ENCODE peak calls at places on chromosomes 3 and 15, in five cellular contexts. S, C, W, Y and Z are unnamed samples.

GRCh38 chr15:99925661-99926461 is 192.6 kb upstream of the LYSMD4 start:
- DNase-seq in W (peak; percentile 65), C (peak; percentile 92), Y (peak; percentile 35), S (peak; percentile 66), Z (peak; percentile 57)

GRCh38 chr15:74420193-74420905 is 13.4 kb downstream of the SEMA7A start:
- DNase-seq in C (no peak), W (no peak), S (no peak), Y (no peak), Z (peak; percentile 90)

GRCh38 chr3:134985841-134986520 is 190.9 kb downstream of the EPHB1 start:
- DNase-seq in C (no peak), Y (no peak), S (no peak), W (no peak), Z (no peak)

GRCh38 chr3:157914882-157915281 is 191.3 kb downstream of the SHOX2 start:
- DNase-seq in S (no peak), Y (no peak), C (no peak), W (no peak), Z (no peak)

GRCh38 chr3:15685927-15686326 is 84.4 kb downstream of the BTD start:
- DNase-seq in Y (no peak), W (no peak), C (no peak), S (no peak), Z (no peak)

GRCh38 chr3:115040673-115041286 is 106.3 kb downstream of the ZBTB20 start:
- DNase-seq in C (no peak), W (no peak), Y (no peak), S (peak; percentile 21), Z (no peak)

GRCh38 chr15:47461560-47462175 is 255.6 kb upstream of the SEMA6D start:
- DNase-seq in W (no peak), S (no peak), Y (no peak), C (no peak), Z (no peak)

GRCh38 chr3:127354761-127355160 is 66.9 kb upstream of the PRR20G start:
- DNase-seq in Y (no peak), S (no peak), C (no peak), W (no peak), Z (no peak)

GRCh38 chr3:177932750-177933660 is 603.2 kb upstream of the KCNMB2 start:
- DNase-seq in W (no peak), Y (no peak), C (no peak), S (no peak), Z (no peak)

GRCh38 chr3:16124636-16125035 is 49.8 kb upstream of the GALNT15 start:
- DNase-seq in W (no peak), C (no peak), S (no peak), Y (no peak), Z (no peak)

GRCh38 chr3:126679831-126680677 is 24.0 kb upstream of the CHCHD6 start:
- DNase-seq in W (no peak), C (no peak), S (no peak), Y (no peak), Z (no peak)

GRCh38 chr15:33160054-33160453 is 34.5 kb downstream of the FMN1 start:
- DNase-seq in C (no peak), Y (no peak), W (no peak), S (no peak), Z (no peak)

GRCh38 chr3:148309390-148310035 is 388.2 kb upstream of the AGTR1 start:
- DNase-seq in Y (no peak), C (no peak), W (no peak), S (no peak), Z (peak; percentile 32)

GRCh38 chr3:69776926-69777581 is 37.8 kb downstream of the MITF start:
- DNase-seq in Y (no peak), C (no peak), W (no peak), S (no peak), Z (no peak)

GRCh38 chr3:121152573-121152972 is 244.6 kb downstream of the STXBP5L start:
- DNase-seq in Y (no peak), C (no peak), S (no peak), W (no peak), Z (no peak)

GRCh38 chr3:168655591-168655990 is 559.9 kb upstream of the GOLIM4 start:
- DNase-seq in S (no peak), W (no peak), Y (no peak), C (no peak), Z (no peak)

GRCh38 chr15:52256930-52257733 is 38.5 kb downstream of the MYO5C start:
- DNase-seq in Y (no peak), W (no peak), C (no peak), S (no peak), Z (no peak)

GRCh38 chr3:178451799-178452198 is 84.4 kb upstream of the KCNMB2 start:
- DNase-seq in Y (no peak), S (no peak), C (no peak), W (no peak), Z (no peak)

GRCh38 chr3:186983372-186984058 is 53.2 kb downstream of the ST6GAL1 start:
- DNase-seq in S (no peak), C (no peak), Y (no peak), W (no peak), Z (no peak)

GRCh38 chr3:17634201-17634600 is 108.2 kb downstream of the TBC1D5 start:
- DNase-seq in Y (no peak), C (no peak), W (no peak), S (no peak), Z (no peak)

GRCh38 chr15:93052090-93052892 is 36.7 kb downstream of the RGMA start:
- DNase-seq in W (no peak), Y (no peak), S (no peak), C (no peak), Z (no peak)

GRCh38 chr15:90388462-90389182 is 580 bp downstream of the IQGAP1 start:
- DNase-seq in Y (peak; percentile 52), S (peak; percentile 71), C (peak; percentile 91), W (peak; percentile 80), Z (peak; percentile 76)

GRCh38 chr3:42680806-42681205 is 4.5 kb upstream of the KLHL40 start:
- DNase-seq in C (no peak), Y (no peak), S (no peak), W (no peak), Z (no peak)

GRCh38 chr15:67030036-67030762 is 35.2 kb upstream of the SMAD3 start:
- DNase-seq in W (no peak), S (no peak), C (no peak), Y (no peak), Z (no peak)

GRCh38 chr3:126310816-126311215 is 46.4 kb downstream of the KLF15 start:
- DNase-seq in S (no peak), W (no peak), Y (no peak), C (peak; percentile 65), Z (no peak)

GRCh38 chr15:26235148-26235769 is 372.1 kb upstream of the ATP10A start:
- DNase-seq in Y (no peak), W (no peak), S (no peak), C (no peak), Z (no peak)

GRCh38 chr15:49135893-49136292 is 19.5 kb downstream of the COPS2 start:
- DNase-seq in W (no peak), C (no peak), Y (no peak), S (no peak), Z (no peak)

GRCh38 chr15:59170295-59170881 is 36.3 kb upstream of the LDHAL6B start:
- DNase-seq in W (peak; percentile 58), Y (no peak), S (peak; percentile 41), C (peak; percentile 94), Z (peak; percentile 67)

GRCh38 chr15:90231028-90232017 is 2.4 kb downstream of the CIB1 start:
- DNase-seq in W (no peak), C (peak; percentile 80), S (no peak), Y (peak; percentile 91), Z (peak; percentile 75)

GRCh38 chr3:71046791-71047190 is 536.7 kb downstream of the FOXP1 start:
- DNase-seq in C (no peak), W (no peak), Y (no peak), S (no peak), Z (no peak)

GRCh38 chr3:171525437-171525836 is 65.2 kb upstream of the TNIK start:
- DNase-seq in W (no peak), S (no peak), Y (no peak), C (no peak), Z (no peak)

GRCh38 chr3:110773413-110773954 is 298.1 kb upstream of the NECTIN3 start:
- DNase-seq in W (no peak), C (no peak), S (no peak), Y (no peak), Z (no peak)

GRCh38 chr3:74561881-74562280 is 52.6 kb downstream of the CNTN3 start:
- DNase-seq in Y (no peak), C (no peak), W (no peak), S (no peak), Z (no peak)

GRCh38 chr15:73965094-73965729 is 26.9 kb downstream of the STOML1 start:
- DNase-seq in C (peak; percentile 71), Y (no peak), W (no peak), S (no peak), Z (peak; percentile 12)

GRCh38 chr3:37892917-37893595 is 31.4 kb downstream of the CTDSPL start:
- DNase-seq in S (peak; percentile 47), C (peak; percentile 92), Y (no peak), W (peak; percentile 43), Z (peak; percentile 58)

DNA sequence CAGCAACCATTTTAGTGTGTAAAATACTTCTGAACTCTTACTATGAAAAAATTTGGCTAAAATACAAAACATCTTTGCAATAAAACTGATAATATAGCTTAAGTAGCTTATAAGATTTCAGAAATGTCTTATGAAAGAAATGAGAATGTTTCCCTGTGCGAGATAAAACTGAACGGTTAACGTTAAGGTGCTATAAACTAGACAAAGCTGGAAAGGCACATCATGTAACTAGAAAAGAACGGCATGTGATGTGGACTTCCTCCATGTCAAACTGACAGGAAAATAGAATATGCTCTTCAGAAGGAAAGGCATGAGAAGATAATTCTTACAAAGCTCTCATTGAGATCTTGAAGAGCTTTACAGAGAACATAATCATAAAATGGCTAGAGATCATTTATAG is 36.5 kb downstream of the NCK1 start:
- DNase-seq in Y (no peak), S (no peak), W (no peak), C (no peak), Z (no peak)
- H3K27ac ChIP-seq in Y (no peak overlapping the region), S (peak overlapping the region; percentile 52), W (no peak overlapping the region), C (no peak overlapping the region), Z (no peak overlapping the region)

DNA sequence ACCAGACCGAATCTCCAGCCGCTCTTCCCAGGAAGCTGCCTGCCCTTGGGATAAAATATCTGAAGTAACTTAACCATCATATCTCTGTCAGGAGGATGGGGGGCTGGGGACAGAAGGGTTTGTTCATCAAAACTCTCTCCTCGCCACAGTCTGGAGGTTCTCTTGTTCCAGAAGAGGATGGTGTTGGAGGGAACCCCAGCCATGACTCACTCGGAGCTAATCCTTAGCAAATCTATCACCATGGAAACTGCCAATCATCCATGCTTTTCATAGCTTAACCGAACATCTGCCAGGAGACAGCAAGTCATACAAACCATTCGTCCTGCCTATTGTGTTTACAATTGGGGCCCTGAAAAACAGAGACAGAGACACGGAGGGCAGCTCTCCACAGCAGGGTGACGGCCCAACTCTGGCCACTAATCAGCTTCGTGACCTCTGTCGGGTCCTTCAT is 73.7 kb upstream of the HEG1 start:
- DNase-seq in W (peak; percentile 82), Y (no peak), C (no peak), S (peak; percentile 74), Z (peak; percentile 90)
- H3K27ac ChIP-seq in W (peak overlapping the region; percentile 48), Y (no peak overlapping the region), C (no peak overlapping the region), S (peak overlapping the region; percentile 49), Z (no peak overlapping the region)

GRCh38 chr15:94470492-94470891 is 239.1 kb downstream of the MCTP2 start:
- DNase-seq in Y (no peak), C (no peak), S (no peak), W (no peak), Z (no peak)

GRCh38 chr15:94467034-94467433 is 235.7 kb downstream of the MCTP2 start:
- DNase-seq in S (no peak), Y (no peak), C (no peak), W (no peak), Z (no peak)
- H3K27ac ChIP-seq in S (no peak overlapping the region), Y (no peak overlapping the region), C (no peak overlapping the region), W (no peak overlapping the region), Z (no peak overlapping the region)

GRCh38 chr3:8450618-8451017 is 51.0 kb upstream of the LMCD1 start:
- DNase-seq in C (no peak), Y (no peak), S (no peak), W (no peak), Z (no peak)
- H3K27ac ChIP-seq in C (no peak overlapping the region), Y (no peak overlapping the region), S (no peak overlapping the region), W (no peak overlapping the region), Z (no peak overlapping the region)